ENCODE peak calls at places on chromosome 13, in six cellular contexts. One of them, this sample, is unnamed.

GRCh38 chr13:86446311-86446710 is 647.1 kb upstream of the SLITRK6 start:
- DNase-seq in WERI-Rb-1: no peak
- DNase-seq in breast epithelium: no peak
- DNase-seq in K562: no peak
- DNase-seq in BJ: no peak
- DNase-seq in heart right ventricle: no peak
- DNase-seq in this sample: peak

GRCh38 chr13:71864981-71865857 is 1.8 kb downstream of the DACH1 start:
- DNase-seq in WERI-Rb-1: peak
- DNase-seq in breast epithelium: peak
- DNase-seq in K562: no peak
- DNase-seq in BJ: no peak
- DNase-seq in heart right ventricle: peak
- DNase-seq in this sample: peak

GRCh38 chr13:47829684-47830083 is 171.4 kb downstream of the SUCLA2 start:
- DNase-seq in WERI-Rb-1: no peak
- DNase-seq in breast epithelium: no peak
- DNase-seq in K562: no peak
- DNase-seq in BJ: no peak
- DNase-seq in heart right ventricle: no peak
- DNase-seq in this sample: no peak

GRCh38 chr13:32443111-32443510 is 15.2 kb upstream of the N4BP2L1 start:
- DNase-seq in WERI-Rb-1: peak
- DNase-seq in breast epithelium: no peak
- DNase-seq in K562: no peak
- DNase-seq in BJ: no peak
- DNase-seq in heart right ventricle: no peak
- DNase-seq in this sample: peak

GRCh38 chr13:29140277-29140676 is 320.1 kb downstream of the MTUS2 start:
- DNase-seq in WERI-Rb-1: no peak
- DNase-seq in breast epithelium: no peak
- DNase-seq in K562: no peak
- DNase-seq in BJ: peak
- DNase-seq in heart right ventricle: no peak
- DNase-seq in this sample: peak

GRCh38 chr13:24032252-24032651 is 128.3 kb upstream of the SPATA13 start:
- DNase-seq in WERI-Rb-1: no peak
- DNase-seq in breast epithelium: no peak
- DNase-seq in K562: no peak
- DNase-seq in BJ: peak
- DNase-seq in heart right ventricle: no peak
- DNase-seq in this sample: no peak

GRCh38 chr13:75635621-75636338 is at the start of gene LMO7:
- DNase-seq in WERI-Rb-1: peak
- DNase-seq in breast epithelium: peak
- DNase-seq in K562: peak
- DNase-seq in BJ: no peak
- DNase-seq in heart right ventricle: peak
- DNase-seq in this sample: peak

GRCh38 chr13:50140742-50141659 is 125.8 kb downstream of the KCNRG start:
- DNase-seq in WERI-Rb-1: no peak
- DNase-seq in breast epithelium: no peak
- DNase-seq in K562: no peak
- DNase-seq in BJ: no peak
- DNase-seq in heart right ventricle: no peak
- DNase-seq in this sample: no peak

GRCh38 chr13:42747399-42747873 is 33.9 kb upstream of the FAM216B start:
- DNase-seq in WERI-Rb-1: no peak
- DNase-seq in breast epithelium: no peak
- DNase-seq in K562: no peak
- DNase-seq in BJ: peak
- DNase-seq in heart right ventricle: no peak
- DNase-seq in this sample: peak

GRCh38 chr13:21546372-21546771 is 57.6 kb downstream of the MICU2 start:
- DNase-seq in WERI-Rb-1: no peak
- DNase-seq in breast epithelium: no peak
- DNase-seq in K562: no peak
- DNase-seq in BJ: no peak
- DNase-seq in heart right ventricle: no peak
- DNase-seq in this sample: no peak

GRCh38 chr13:101755228-101755887 is 302.9 kb downstream of the ITGBL1 start:
- DNase-seq in WERI-Rb-1: no peak
- DNase-seq in breast epithelium: no peak
- DNase-seq in K562: no peak
- DNase-seq in BJ: no peak
- DNase-seq in heart right ventricle: no peak
- DNase-seq in this sample: no peak

GRCh38 chr13:30110301-30111070 is 196.9 kb downstream of the KATNAL1 start:
- DNase-seq in WERI-Rb-1: no peak
- DNase-seq in breast epithelium: no peak
- DNase-seq in K562: no peak
- DNase-seq in BJ: no peak
- DNase-seq in heart right ventricle: no peak
- DNase-seq in this sample: peak

GRCh38 chr13:34176636-34177035 is 358.7 kb downstream of the RFC3 start:
- DNase-seq in WERI-Rb-1: no peak
- DNase-seq in breast epithelium: no peak
- DNase-seq in K562: no peak
- DNase-seq in BJ: no peak
- DNase-seq in heart right ventricle: no peak
- DNase-seq in this sample: no peak

GRCh38 chr13:109786457-109787134 is at the start of gene IRS2:
- DNase-seq in WERI-Rb-1: peak
- DNase-seq in breast epithelium: peak
- DNase-seq in K562: peak
- DNase-seq in BJ: peak
- DNase-seq in heart right ventricle: peak
- DNase-seq in this sample: peak

GRCh38 chr13:49998714-49999624 is 2.1 kb downstream of the TRIM13 start:
- DNase-seq in WERI-Rb-1: no peak
- DNase-seq in breast epithelium: no peak
- DNase-seq in K562: no peak
- DNase-seq in BJ: no peak
- DNase-seq in heart right ventricle: no peak
- DNase-seq in this sample: no peak

GRCh38 chr13:44810067-44810840 is 179.0 kb downstream of the NUFIP1 start:
- DNase-seq in WERI-Rb-1: no peak
- DNase-seq in breast epithelium: no peak
- DNase-seq in K562: no peak
- DNase-seq in BJ: no peak
- DNase-seq in heart right ventricle: no peak
- DNase-seq in this sample: peak

GRCh38 chr13:92842145-92842544 is 384.5 kb upstream of the GPC6 start:
- DNase-seq in WERI-Rb-1: no peak
- DNase-seq in breast epithelium: no peak
- DNase-seq in K562: no peak
- DNase-seq in BJ: peak
- DNase-seq in heart right ventricle: no peak
- DNase-seq in this sample: peak

GRCh38 chr13:45368571-45368970 is 27.6 kb upstream of the TPT1 start:
- DNase-seq in WERI-Rb-1: no peak
- DNase-seq in breast epithelium: no peak
- DNase-seq in K562: no peak
- DNase-seq in BJ: no peak
- DNase-seq in heart right ventricle: no peak
- DNase-seq in this sample: no peak

GRCh38 chr13:67408823-67409222 is 178.7 kb upstream of the PCDH9 start:
- DNase-seq in WERI-Rb-1: no peak
- DNase-seq in breast epithelium: no peak
- DNase-seq in K562: no peak
- DNase-seq in BJ: no peak
- DNase-seq in heart right ventricle: no peak
- DNase-seq in this sample: no peak

GRCh38 chr13:48448963-48449614 is 36.2 kb upstream of the LPAR6 start:
- DNase-seq in WERI-Rb-1: no peak
- DNase-seq in breast epithelium: no peak
- DNase-seq in K562: no peak
- DNase-seq in BJ: peak
- DNase-seq in heart right ventricle: no peak
- DNase-seq in this sample: peak

GRCh38 chr13:91270031-91270430 is 77.5 kb upstream of the MIR17HG start:
- DNase-seq in WERI-Rb-1: no peak
- DNase-seq in breast epithelium: no peak
- DNase-seq in K562: no peak
- DNase-seq in BJ: no peak
- DNase-seq in heart right ventricle: no peak
- DNase-seq in this sample: peak

GRCh38 chr13:89401209-89401810 is 1730.1 kb downstream of the SLITRK5 start:
- DNase-seq in WERI-Rb-1: no peak
- DNase-seq in breast epithelium: no peak
- DNase-seq in K562: no peak
- DNase-seq in BJ: no peak
- DNase-seq in heart right ventricle: no peak
- DNase-seq in this sample: peak

GRCh38 chr13:50645092-50645491 is 198.4 kb downstream of the DLEU7 start:
- DNase-seq in WERI-Rb-1: no peak
- DNase-seq in breast epithelium: no peak
- DNase-seq in K562: no peak
- DNase-seq in BJ: no peak
- DNase-seq in heart right ventricle: no peak
- DNase-seq in this sample: no peak

GRCh38 chr13:31772231-31772630 is 32.9 kb downstream of the RXFP2 start:
- DNase-seq in WERI-Rb-1: no peak
- DNase-seq in breast epithelium: no peak
- DNase-seq in K562: no peak
- DNase-seq in BJ: no peak
- DNase-seq in heart right ventricle: no peak
- DNase-seq in this sample: no peak

GRCh38 chr13:33139186-33139585 is 123.0 kb downstream of the KL start:
- DNase-seq in WERI-Rb-1: no peak
- DNase-seq in breast epithelium: no peak
- DNase-seq in K562: no peak
- DNase-seq in BJ: no peak
- DNase-seq in heart right ventricle: peak
- DNase-seq in this sample: no peak

GRCh38 chr13:32257649-32258048 is 57.5 kb downstream of the ZAR1L start:
- DNase-seq in WERI-Rb-1: no peak
- DNase-seq in breast epithelium: no peak
- DNase-seq in K562: no peak
- DNase-seq in BJ: no peak
- DNase-seq in heart right ventricle: no peak
- DNase-seq in this sample: no peak

DNA sequence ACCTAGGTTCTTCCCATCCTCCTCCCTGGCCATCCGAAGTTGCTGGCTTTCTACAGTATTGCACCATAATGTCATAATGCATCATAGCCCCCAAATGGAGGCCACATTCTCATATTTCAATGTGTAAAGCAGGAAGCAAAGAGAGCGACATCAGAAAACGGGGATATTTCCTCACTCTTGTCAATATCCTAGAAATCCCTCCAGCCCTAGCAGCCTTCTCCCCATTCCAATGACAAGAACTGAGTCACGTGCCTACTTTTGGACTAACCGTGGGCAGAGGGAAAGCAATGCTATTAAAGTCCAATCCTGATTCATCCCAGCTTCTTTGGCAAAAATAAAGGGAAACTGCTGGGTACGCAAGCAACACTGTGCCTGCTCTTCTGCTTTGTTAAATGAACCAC is 4.3 kb upstream of the RAP2A start:
- DNase-seq in WERI-Rb-1: no peak
- DNase-seq in breast epithelium: no peak
- DNase-seq in K562: no peak
- DNase-seq in BJ: peak
- DNase-seq in heart right ventricle: no peak
- DNase-seq in this sample: peak
- H3K4me3 ChIP-seq in WERI-Rb-1: no peak
- H3K4me3 ChIP-seq in breast epithelium: peak
- H3K4me3 ChIP-seq in K562: no peak
- H3K4me3 ChIP-seq in BJ: peak
- H3K4me3 ChIP-seq in heart right ventricle: no peak
- H3K4me3 ChIP-seq in this sample: no peak

GRCh38 chr13:37599509-37599908 is 941 bp upstream of the POSTN start:
- DNase-seq in WERI-Rb-1: no peak
- DNase-seq in breast epithelium: no peak
- DNase-seq in K562: no peak
- DNase-seq in BJ: no peak
- DNase-seq in heart right ventricle: no peak
- DNase-seq in this sample: peak

GRCh38 chr13:37597477-37597876 is 1.1 kb downstream of the POSTN start:
- DNase-seq in WERI-Rb-1: no peak
- DNase-seq in breast epithelium: no peak
- DNase-seq in K562: no peak
- DNase-seq in BJ: no peak
- DNase-seq in heart right ventricle: no peak
- DNase-seq in this sample: no peak

GRCh38 chr13:37598572-37598971 is at the start of gene POSTN:
- DNase-seq in WERI-Rb-1: no peak
- DNase-seq in breast epithelium: no peak
- DNase-seq in K562: no peak
- DNase-seq in BJ: no peak
- DNase-seq in heart right ventricle: no peak
- DNase-seq in this sample: peak

GRCh38 chr13:37608750-37609339 is 10.3 kb upstream of the POSTN start:
- DNase-seq in WERI-Rb-1: no peak
- DNase-seq in breast epithelium: no peak
- DNase-seq in K562: no peak
- DNase-seq in BJ: no peak
- DNase-seq in heart right ventricle: no peak
- DNase-seq in this sample: no peak

DNA sequence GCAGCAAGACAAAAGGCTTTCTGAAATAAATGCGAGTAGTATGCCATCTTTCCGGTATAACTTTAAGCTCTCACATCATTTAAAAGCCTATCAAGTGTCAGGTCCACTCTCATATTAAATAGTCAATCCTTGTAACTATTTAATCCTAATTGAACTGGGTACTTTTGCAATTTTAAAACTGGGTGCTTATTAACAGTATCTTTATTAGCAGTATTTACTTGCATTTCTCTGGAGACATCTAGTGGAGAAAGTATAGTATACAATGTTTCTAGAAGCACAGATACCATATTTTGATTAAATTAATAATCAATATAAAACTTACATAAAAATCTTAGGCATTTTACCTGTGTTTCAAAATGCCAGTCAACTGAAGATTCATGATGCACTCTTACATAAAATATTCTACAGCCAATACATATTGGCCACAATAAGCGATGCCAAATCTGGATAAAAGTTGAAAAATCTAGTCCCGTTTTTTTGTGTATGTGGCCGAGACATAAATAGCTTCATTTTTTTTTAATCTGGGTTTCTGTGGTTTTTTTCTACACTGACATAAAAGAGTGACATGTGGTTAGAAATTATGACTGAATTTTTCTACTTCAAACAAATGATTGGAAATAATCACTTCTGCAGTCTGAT is 4.3 kb upstream of the POSTN start:
- DNase-seq in WERI-Rb-1: no peak
- DNase-seq in breast epithelium: no peak
- DNase-seq in K562: no peak
- DNase-seq in BJ: no peak
- DNase-seq in heart right ventricle: no peak
- DNase-seq in this sample: peak
- TF ChIP-seq CTCF in WERI-Rb-1: no peak
- TF ChIP-seq CTCF in breast epithelium: peak
- TF ChIP-seq CTCF in K562: peak
- TF ChIP-seq CTCF in BJ: peak
- TF ChIP-seq CTCF in heart right ventricle: peak
- TF ChIP-seq CTCF in this sample: peak

GRCh38 chr13:79675931-79676658 is 195.1 kb downstream of the NDFIP2 start:
- DNase-seq in WERI-Rb-1: no peak
- DNase-seq in breast epithelium: no peak
- DNase-seq in K562: no peak
- DNase-seq in BJ: no peak
- DNase-seq in heart right ventricle: no peak
- DNase-seq in this sample: peak
- H3K4me3 ChIP-seq in WERI-Rb-1: no peak
- H3K4me3 ChIP-seq in breast epithelium: no peak
- H3K4me3 ChIP-seq in K562: no peak
- H3K4me3 ChIP-seq in BJ: no peak
- H3K4me3 ChIP-seq in heart right ventricle: no peak
- H3K4me3 ChIP-seq in this sample: no peak

GRCh38 chr13:37475966-37476365 is 122.6 kb downstream of the POSTN start:
- DNase-seq in WERI-Rb-1: no peak
- DNase-seq in breast epithelium: no peak
- DNase-seq in K562: no peak
- DNase-seq in BJ: no peak
- DNase-seq in heart right ventricle: no peak
- DNase-seq in this sample: no peak
- TF ChIP-seq CTCF in WERI-Rb-1: no peak
- TF ChIP-seq CTCF in breast epithelium: no peak
- TF ChIP-seq CTCF in K562: no peak
- TF ChIP-seq CTCF in BJ: no peak
- TF ChIP-seq CTCF in heart right ventricle: no peak
- TF ChIP-seq CTCF in this sample: no peak